ENCODE peak calls at places on chromosomes 6 and 20, in seven cellular contexts. One of them, this sample, is unnamed.

GRCh38 chr6:52519618-52520017 is 57.2 kb downstream of the TRAM2 start:
- DNase-seq in astrocyte: no peak
- DNase-seq in fibroblast of the aortic adventitia: no peak
- DNase-seq in left ventricle myocardium inferior: no peak
- DNase-seq in retinal pigment epithelial cell: no peak
- DNase-seq in fibroblast of pulmonary artery: no peak
- DNase-seq in brain microvascular endothelial cell: no peak
- DNase-seq in this sample: no peak

GRCh38 chr20:35387334-35387733 is 24.4 kb downstream of the UQCC1 start:
- DNase-seq in astrocyte: peak
- DNase-seq in fibroblast of the aortic adventitia: peak
- DNase-seq in left ventricle myocardium inferior: no peak
- DNase-seq in retinal pigment epithelial cell: peak
- DNase-seq in fibroblast of pulmonary artery: peak
- DNase-seq in brain microvascular endothelial cell: no peak
- DNase-seq in this sample: peak

GRCh38 chr20:1434571-1435336 is 31.9 kb downstream of the NSFL1C start:
- DNase-seq in astrocyte: peak
- DNase-seq in fibroblast of the aortic adventitia: peak
- DNase-seq in left ventricle myocardium inferior: no peak
- DNase-seq in retinal pigment epithelial cell: no peak
- DNase-seq in fibroblast of pulmonary artery: peak
- DNase-seq in brain microvascular endothelial cell: peak
- DNase-seq in this sample: peak

GRCh38 chr6:4903751-4904370 is 100.0 kb downstream of the RPP40 start:
- DNase-seq in astrocyte: no peak
- DNase-seq in fibroblast of the aortic adventitia: no peak
- DNase-seq in left ventricle myocardium inferior: no peak
- DNase-seq in retinal pigment epithelial cell: no peak
- DNase-seq in fibroblast of pulmonary artery: no peak
- DNase-seq in brain microvascular endothelial cell: no peak
- DNase-seq in this sample: no peak

GRCh38 chr6:164195605-164196004 is 781.1 kb downstream of the QKI start:
- DNase-seq in astrocyte: no peak
- DNase-seq in fibroblast of the aortic adventitia: no peak
- DNase-seq in left ventricle myocardium inferior: peak
- DNase-seq in retinal pigment epithelial cell: no peak
- DNase-seq in fibroblast of pulmonary artery: no peak
- DNase-seq in brain microvascular endothelial cell: no peak
- DNase-seq in this sample: no peak

GRCh38 chr6:148573922-148574321 is 172.9 kb upstream of the UST start:
- DNase-seq in astrocyte: no peak
- DNase-seq in fibroblast of the aortic adventitia: no peak
- DNase-seq in left ventricle myocardium inferior: no peak
- DNase-seq in retinal pigment epithelial cell: no peak
- DNase-seq in fibroblast of pulmonary artery: no peak
- DNase-seq in brain microvascular endothelial cell: no peak
- DNase-seq in this sample: no peak

GRCh38 chr6:166338854-166339253 is 3.5 kb downstream of the SFT2D1 start:
- DNase-seq in astrocyte: no peak
- DNase-seq in fibroblast of the aortic adventitia: no peak
- DNase-seq in left ventricle myocardium inferior: no peak
- DNase-seq in retinal pigment epithelial cell: no peak
- DNase-seq in fibroblast of pulmonary artery: no peak
- DNase-seq in brain microvascular endothelial cell: no peak
- DNase-seq in this sample: no peak

GRCh38 chr20:10523438-10523837 is 88.3 kb downstream of the SLX4IP start:
- DNase-seq in astrocyte: no peak
- DNase-seq in fibroblast of the aortic adventitia: no peak
- DNase-seq in left ventricle myocardium inferior: no peak
- DNase-seq in retinal pigment epithelial cell: no peak
- DNase-seq in fibroblast of pulmonary artery: no peak
- DNase-seq in brain microvascular endothelial cell: no peak
- DNase-seq in this sample: no peak

GRCh38 chr20:45833030-45833882 is at the start of gene SNX21:
- DNase-seq in astrocyte: peak
- DNase-seq in fibroblast of the aortic adventitia: peak
- DNase-seq in left ventricle myocardium inferior: peak
- DNase-seq in retinal pigment epithelial cell: peak
- DNase-seq in fibroblast of pulmonary artery: peak
- DNase-seq in brain microvascular endothelial cell: peak
- DNase-seq in this sample: peak

GRCh38 chr6:83536034-83536646 is 23.8 kb downstream of the PRSS35 start:
- DNase-seq in astrocyte: peak
- DNase-seq in fibroblast of the aortic adventitia: peak
- DNase-seq in left ventricle myocardium inferior: no peak
- DNase-seq in retinal pigment epithelial cell: no peak
- DNase-seq in fibroblast of pulmonary artery: peak
- DNase-seq in brain microvascular endothelial cell: peak
- DNase-seq in this sample: peak

GRCh38 chr20:51562027-51562333 is 19.5 kb upstream of the NFATC2 start:
- DNase-seq in astrocyte: peak
- DNase-seq in fibroblast of the aortic adventitia: peak
- DNase-seq in left ventricle myocardium inferior: no peak
- DNase-seq in retinal pigment epithelial cell: no peak
- DNase-seq in fibroblast of pulmonary artery: no peak
- DNase-seq in brain microvascular endothelial cell: peak
- DNase-seq in this sample: peak

GRCh38 chr20:51560550-51561307 is 18.2 kb upstream of the NFATC2 start:
- DNase-seq in astrocyte: peak
- DNase-seq in fibroblast of the aortic adventitia: peak
- DNase-seq in left ventricle myocardium inferior: no peak
- DNase-seq in retinal pigment epithelial cell: no peak
- DNase-seq in fibroblast of pulmonary artery: no peak
- DNase-seq in brain microvascular endothelial cell: no peak
- DNase-seq in this sample: no peak

GRCh38 chr20:51563141-51563596 is 20.6 kb upstream of the NFATC2 start:
- DNase-seq in astrocyte: no peak
- DNase-seq in fibroblast of the aortic adventitia: no peak
- DNase-seq in left ventricle myocardium inferior: no peak
- DNase-seq in retinal pigment epithelial cell: no peak
- DNase-seq in fibroblast of pulmonary artery: no peak
- DNase-seq in brain microvascular endothelial cell: no peak
- DNase-seq in this sample: no peak

GRCh38 chr20:51563597-51564332 is 21.2 kb upstream of the NFATC2 start:
- DNase-seq in astrocyte: peak
- DNase-seq in fibroblast of the aortic adventitia: peak
- DNase-seq in left ventricle myocardium inferior: peak
- DNase-seq in retinal pigment epithelial cell: peak
- DNase-seq in fibroblast of pulmonary artery: peak
- DNase-seq in brain microvascular endothelial cell: peak
- DNase-seq in this sample: peak

DNA sequence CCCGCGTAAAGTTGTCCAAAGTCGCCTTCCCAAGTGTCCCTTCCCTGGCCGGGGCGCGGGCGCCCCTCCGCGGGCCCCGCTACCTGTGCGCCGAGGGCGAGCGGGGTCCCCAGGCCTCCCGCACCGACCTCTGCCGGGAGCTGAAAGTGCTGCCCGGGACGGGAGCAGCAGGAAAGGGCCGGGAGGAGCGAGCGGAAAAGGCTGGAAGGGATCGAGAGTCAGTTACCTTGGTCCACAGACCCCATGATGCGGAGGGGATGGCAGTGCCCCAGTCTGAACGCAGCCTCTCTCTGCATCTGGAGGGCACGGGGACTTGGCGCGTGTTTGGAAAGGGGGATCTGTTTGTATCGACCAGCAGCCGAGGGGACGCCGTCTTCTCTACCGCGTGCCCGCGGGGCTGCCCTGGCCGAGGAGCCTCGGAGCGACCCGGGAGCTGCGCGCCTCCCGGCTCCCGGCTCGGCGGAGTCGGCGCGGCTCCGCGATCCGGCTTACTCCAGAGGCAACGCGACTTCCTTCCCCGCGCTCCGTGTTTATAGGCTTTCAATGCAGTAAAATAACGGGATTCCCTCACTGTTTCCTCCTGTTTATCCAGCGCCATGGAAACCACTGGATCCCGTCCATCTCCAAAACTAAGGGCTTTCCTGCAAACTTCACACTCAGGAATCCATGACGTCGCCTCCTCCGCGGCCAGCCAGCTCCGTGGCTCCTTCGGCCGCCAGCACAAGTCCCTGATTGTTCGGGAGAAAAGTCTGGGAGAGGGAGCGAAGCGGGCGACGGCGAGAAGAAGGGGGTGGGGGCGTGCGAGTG is 20.0 kb upstream of the NFATC2 start:
- DNase-seq in astrocyte: peak
- DNase-seq in fibroblast of the aortic adventitia: peak
- DNase-seq in left ventricle myocardium inferior: peak
- DNase-seq in retinal pigment epithelial cell: peak
- DNase-seq in fibroblast of pulmonary artery: peak
- DNase-seq in brain microvascular endothelial cell: peak
- DNase-seq in this sample: peak
- H3K4me3 ChIP-seq in astrocyte: peak
- H3K4me3 ChIP-seq in fibroblast of the aortic adventitia: peak
- H3K4me3 ChIP-seq in left ventricle myocardium inferior: peak
- H3K4me3 ChIP-seq in retinal pigment epithelial cell: peak
- H3K4me3 ChIP-seq in fibroblast of pulmonary artery: peak
- H3K4me3 ChIP-seq in brain microvascular endothelial cell: peak
- H3K4me3 ChIP-seq in this sample: peak

GRCh38 chr20:56515657-56516381 is 8.7 kb upstream of the FAM209A start:
- DNase-seq in astrocyte: no peak
- DNase-seq in fibroblast of the aortic adventitia: peak
- DNase-seq in left ventricle myocardium inferior: no peak
- DNase-seq in retinal pigment epithelial cell: no peak
- DNase-seq in fibroblast of pulmonary artery: peak
- DNase-seq in brain microvascular endothelial cell: no peak
- DNase-seq in this sample: peak
- TF ChIP-seq CTCF in astrocyte: peak
- TF ChIP-seq CTCF in fibroblast of the aortic adventitia: no peak
- TF ChIP-seq CTCF in left ventricle myocardium inferior: peak
- TF ChIP-seq CTCF in retinal pigment epithelial cell: peak
- TF ChIP-seq CTCF in fibroblast of pulmonary artery: peak
- TF ChIP-seq CTCF in brain microvascular endothelial cell: peak
- TF ChIP-seq CTCF in this sample: peak

GRCh38 chr6:116410945-116411623 is 40.3 kb downstream of the DSE start:
- DNase-seq in astrocyte: peak
- DNase-seq in fibroblast of the aortic adventitia: peak
- DNase-seq in left ventricle myocardium inferior: peak
- DNase-seq in retinal pigment epithelial cell: no peak
- DNase-seq in fibroblast of pulmonary artery: peak
- DNase-seq in brain microvascular endothelial cell: peak
- DNase-seq in this sample: peak
- H3K4me3 ChIP-seq in astrocyte: no peak
- H3K4me3 ChIP-seq in fibroblast of the aortic adventitia: no peak
- H3K4me3 ChIP-seq in left ventricle myocardium inferior: no peak
- H3K4me3 ChIP-seq in retinal pigment epithelial cell: no peak
- H3K4me3 ChIP-seq in fibroblast of pulmonary artery: no peak
- H3K4me3 ChIP-seq in brain microvascular endothelial cell: no peak
- H3K4me3 ChIP-seq in this sample: no peak

DNA sequence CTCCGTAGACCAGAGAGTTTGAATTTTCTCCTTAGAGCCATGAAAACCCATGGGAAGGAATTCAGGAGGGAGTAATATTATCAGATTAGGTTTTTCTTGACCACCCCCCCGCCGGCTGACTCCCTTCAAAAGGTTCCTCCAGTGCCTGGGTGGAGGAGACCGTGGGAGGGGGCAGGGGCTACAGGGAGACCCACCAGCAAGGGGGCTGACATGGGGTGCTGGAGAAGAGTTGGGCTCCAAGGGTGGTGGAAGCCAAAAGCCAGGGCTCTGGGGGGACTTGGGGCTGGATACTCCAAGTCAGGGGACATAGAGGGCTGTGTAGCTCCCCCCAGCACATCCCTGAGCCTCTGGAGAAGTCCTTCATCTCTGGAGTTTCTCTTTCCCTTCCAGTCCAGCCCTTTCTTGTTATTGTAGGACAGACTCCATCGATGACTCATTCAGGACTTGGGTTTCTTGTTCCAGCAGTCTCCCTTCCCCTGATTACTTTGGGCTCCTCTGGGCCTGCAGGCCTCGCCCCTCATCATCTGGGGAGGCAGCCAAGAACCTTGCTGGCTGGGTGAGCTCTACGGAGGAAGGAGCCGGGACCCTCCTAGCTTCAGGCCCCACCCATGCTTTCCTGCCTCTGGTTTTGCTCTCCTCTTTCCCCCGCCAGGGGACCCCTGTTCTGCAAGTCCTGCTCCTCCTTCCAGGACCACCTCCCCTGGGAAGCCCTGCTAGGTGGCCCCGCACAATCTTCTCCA is 10.5 kb upstream of the KIAA1755 start:
- DNase-seq in astrocyte: peak
- DNase-seq in fibroblast of the aortic adventitia: peak
- DNase-seq in left ventricle myocardium inferior: peak
- DNase-seq in retinal pigment epithelial cell: peak
- DNase-seq in fibroblast of pulmonary artery: peak
- DNase-seq in brain microvascular endothelial cell: peak
- DNase-seq in this sample: peak
- TF ChIP-seq CTCF in astrocyte: no peak
- TF ChIP-seq CTCF in fibroblast of the aortic adventitia: peak
- TF ChIP-seq CTCF in left ventricle myocardium inferior: peak
- TF ChIP-seq CTCF in retinal pigment epithelial cell: no peak
- TF ChIP-seq CTCF in fibroblast of pulmonary artery: no peak
- TF ChIP-seq CTCF in brain microvascular endothelial cell: peak
- TF ChIP-seq CTCF in this sample: no peak

GRCh38 chr6:79518850-79519249 is 18.4 kb downstream of the LCA5 start:
- DNase-seq in astrocyte: no peak
- DNase-seq in fibroblast of the aortic adventitia: no peak
- DNase-seq in left ventricle myocardium inferior: no peak
- DNase-seq in retinal pigment epithelial cell: no peak
- DNase-seq in fibroblast of pulmonary artery: no peak
- DNase-seq in brain microvascular endothelial cell: no peak
- DNase-seq in this sample: no peak

GRCh38 chr6:79522609-79523008 is 14.6 kb downstream of the LCA5 start:
- DNase-seq in astrocyte: no peak
- DNase-seq in fibroblast of the aortic adventitia: no peak
- DNase-seq in left ventricle myocardium inferior: no peak
- DNase-seq in retinal pigment epithelial cell: no peak
- DNase-seq in fibroblast of pulmonary artery: no peak
- DNase-seq in brain microvascular endothelial cell: no peak
- DNase-seq in this sample: no peak

GRCh38 chr6:79524065-79524464 is 13.2 kb downstream of the LCA5 start:
- DNase-seq in astrocyte: no peak
- DNase-seq in fibroblast of the aortic adventitia: no peak
- DNase-seq in left ventricle myocardium inferior: no peak
- DNase-seq in retinal pigment epithelial cell: no peak
- DNase-seq in fibroblast of pulmonary artery: no peak
- DNase-seq in brain microvascular endothelial cell: no peak
- DNase-seq in this sample: no peak

GRCh38 chr6:79525272-79526100 is 11.7 kb downstream of the LCA5 start:
- DNase-seq in astrocyte: peak
- DNase-seq in fibroblast of the aortic adventitia: peak
- DNase-seq in left ventricle myocardium inferior: no peak
- DNase-seq in retinal pigment epithelial cell: peak
- DNase-seq in fibroblast of pulmonary artery: peak
- DNase-seq in brain microvascular endothelial cell: peak
- DNase-seq in this sample: no peak

GRCh38 chr6:79520534-79520933 is 16.7 kb downstream of the LCA5 start:
- DNase-seq in astrocyte: no peak
- DNase-seq in fibroblast of the aortic adventitia: peak
- DNase-seq in left ventricle myocardium inferior: no peak
- DNase-seq in retinal pigment epithelial cell: no peak
- DNase-seq in fibroblast of pulmonary artery: no peak
- DNase-seq in brain microvascular endothelial cell: no peak
- DNase-seq in this sample: no peak
- H3K4me3 ChIP-seq in astrocyte: no peak
- H3K4me3 ChIP-seq in fibroblast of the aortic adventitia: no peak
- H3K4me3 ChIP-seq in left ventricle myocardium inferior: no peak
- H3K4me3 ChIP-seq in retinal pigment epithelial cell: no peak
- H3K4me3 ChIP-seq in fibroblast of pulmonary artery: no peak
- H3K4me3 ChIP-seq in brain microvascular endothelial cell: no peak
- H3K4me3 ChIP-seq in this sample: no peak

This sample was measured in foreskin fibroblast.